ENCODE peak calls at places on chromosome 11, in ten cellular contexts. Y is lower lobe of right lung, E is AG04450, J is heart right ventricle, R is B cell, K is HFF-Myc, G is transverse colon, I is glutamatergic neuron, L is WTC11, C is mucosa of descending colon. F is an unnamed sample.

GRCh38 chr11:35106595-35106994 is 32.4 kb upstream of the CD44 start:
- DNase-seq in G (no peak), Y (no peak), K (no peak), R (peak), J (no peak), E (no peak), L (no peak), I (no peak), C (no peak), F (no peak)

GRCh38 chr11:19228956-19229355 is 11.8 kb downstream of the E2F8 start:
- DNase-seq in G (no peak), L (no peak), J (no peak), I (no peak), K (no peak), Y (no peak), E (no peak), C (no peak), R (no peak), F (no peak)

GRCh38 chr11:76861490-76861953 is 804 bp downstream of the ACER3 start:
- DNase-seq in Y (no peak), K (no peak), C (peak), I (no peak), R (no peak), E (no peak), L (no peak), G (no peak), J (no peak), F (no peak)

GRCh38 chr11:44885919-44886318 is 64.8 kb downstream of the TP53I11 start:
- DNase-seq in Y (no peak), L (no peak), K (no peak), I (no peak), R (no peak), J (no peak), C (no peak), E (no peak), G (no peak), F (no peak)

GRCh38 chr11:65780770-65781151 is at the start of gene AP5B1:
- DNase-seq in K (no peak), G (peak), Y (peak), R (peak), I (peak), L (peak), E (no peak), J (peak), C (peak), F (peak)

GRCh38 chr11:1920909-1921575 is 1.5 kb downstream of the TNNT3 start:
- DNase-seq in G (no peak), J (no peak), K (no peak), L (no peak), I (no peak), R (peak), Y (no peak), C (no peak), E (no peak), F (peak)

GRCh38 chr11:73623651-73624050 is 22.7 kb upstream of the PLEKHB1 start:
- DNase-seq in K (no peak), Y (no peak), L (no peak), J (no peak), R (no peak), E (no peak), I (no peak), G (no peak), C (no peak), F (no peak)

GRCh38 chr11:11540157-11540556 is 81.6 kb downstream of the GALNT18 start:
- DNase-seq in C (no peak), L (no peak), I (no peak), R (no peak), G (no peak), Y (no peak), E (no peak), J (no peak), K (no peak), F (no peak)

GRCh38 chr11:122617926-122618325 is 37.6 kb upstream of the UBASH3B start:
- DNase-seq in E (no peak), K (no peak), R (no peak), Y (no peak), L (no peak), C (no peak), J (no peak), G (no peak), I (no peak), F (no peak)

GRCh38 chr11:8658210-8658968 is 24.1 kb downstream of the TRIM66 start:
- DNase-seq in L (no peak), C (no peak), K (no peak), I (peak), E (no peak), R (no peak), J (peak), G (no peak), Y (no peak), F (no peak)

GRCh38 chr11:1333091-1333772 is 23.8 kb upstream of the TOLLIP start:
- DNase-seq in I (no peak), E (no peak), K (no peak), L (no peak), G (no peak), J (no peak), C (no peak), R (no peak), Y (no peak), F (no peak)

GRCh38 chr11:77188323-77188911 is 60.4 kb downstream of the MYO7A start:
- DNase-seq in L (peak), Y (peak), G (peak), I (peak), E (peak), K (peak), C (peak), R (peak), J (peak), F (peak)

GRCh38 chr11:123020968-123021367 is 39.3 kb upstream of the BSX start:
- DNase-seq in E (peak), C (peak), I (peak), L (peak), Y (peak), G (peak), J (no peak), K (peak), R (peak), F (peak)

GRCh38 chr11:18012906-18013781 is at the start of gene SERGEF:
- DNase-seq in E (peak), L (peak), J (peak), C (peak), R (peak), Y (peak), K (peak), I (peak), G (peak), F (peak)

GRCh38 chr11:1310772-1311468 is 1.5 kb upstream of the TOLLIP start:
- DNase-seq in K (no peak), G (no peak), J (no peak), I (no peak), C (no peak), L (no peak), Y (no peak), E (no peak), R (peak), F (peak)

GRCh38 chr11:8100605-8101004 is 19.6 kb downstream of the TUB start:
- DNase-seq in I (no peak), G (no peak), L (no peak), C (no peak), R (no peak), J (no peak), Y (no peak), E (no peak), K (no peak), F (no peak)

GRCh38 chr11:12234216-12234615 is 123.8 kb downstream of the MICAL2 start:
- DNase-seq in G (no peak), L (no peak), J (no peak), K (no peak), Y (no peak), E (no peak), C (no peak), I (no peak), R (no peak), F (no peak)

GRCh38 chr11:119776031-119776636 is 47.1 kb upstream of the NECTIN1 start:
- DNase-seq in J (no peak), C (no peak), Y (no peak), K (no peak), L (no peak), E (no peak), G (no peak), R (no peak), I (no peak), F (no peak)

GRCh38 chr11:113618360-113618759 is 87.7 kb downstream of the TMPRSS5 start:
- DNase-seq in E (no peak), G (no peak), R (no peak), I (no peak), Y (no peak), L (no peak), J (no peak), C (no peak), K (no peak), F (no peak)

GRCh38 chr11:126834149-126834548 is 166.4 kb downstream of the KIRREL3 start:
- DNase-seq in C (no peak), I (no peak), G (no peak), L (no peak), J (no peak), R (no peak), E (peak), K (peak), Y (no peak), F (no peak)

GRCh38 chr11:17556999-17557398 is 9.9 kb downstream of the OTOG start:
- DNase-seq in L (peak), J (no peak), G (no peak), C (no peak), R (no peak), K (no peak), I (no peak), Y (no peak), E (no peak), F (no peak)

GRCh38 chr11:24391165-24391564 is 105.7 kb upstream of the LUZP2 start:
- DNase-seq in C (no peak), G (no peak), K (no peak), Y (no peak), J (no peak), R (no peak), L (no peak), E (peak), I (no peak), F (no peak)

GRCh38 chr11:93020248-93021088 is 51.0 kb downstream of the MTNR1B start:
- DNase-seq in L (no peak), R (no peak), E (peak), G (no peak), K (peak), Y (no peak), I (no peak), J (no peak), C (no peak), F (no peak)

GRCh38 chr11:30960387-30960992 is 374.3 kb upstream of the MPPED2 start:
- DNase-seq in J (no peak), E (no peak), Y (no peak), R (no peak), I (no peak), C (no peak), G (no peak), L (no peak), K (no peak), F (no peak)

GRCh38 chr11:59208956-59209355 is 3.8 kb downstream of the MPEG1 start:
- DNase-seq in L (no peak), I (no peak), Y (no peak), C (no peak), E (no peak), G (no peak), J (no peak), R (no peak), K (no peak), F (no peak)

GRCh38 chr11:33116535-33116934 is 44.7 kb downstream of the CSTF3 start:
- DNase-seq in K (no peak), L (no peak), I (no peak), C (no peak), R (no peak), Y (no peak), G (no peak), J (no peak), E (no peak), F (no peak)

GRCh38 chr11:46664612-46665011 is 35.8 kb downstream of the ARHGAP1 start:
- DNase-seq in Y (no peak), C (no peak), K (no peak), J (no peak), L (no peak), R (no peak), I (no peak), G (no peak), E (no peak), F (no peak)

GRCh38 chr11:20156280-20156875 is 3.9 kb downstream of the DBX1 start:
- DNase-seq in C (peak), K (no peak), J (no peak), I (peak), E (no peak), G (peak), Y (no peak), R (no peak), L (peak), F (peak)

GRCh38 chr11:117731689-117732290 is 65.2 kb downstream of the DSCAML1 start:
- DNase-seq in K (no peak), I (no peak), R (no peak), Y (no peak), G (no peak), E (no peak), J (no peak), C (no peak), L (peak), F (no peak)

GRCh38 chr11:64007160-64007628 is 21.0 kb downstream of the OTUB1 start:
- DNase-seq in L (peak), K (no peak), E (no peak), I (no peak), J (no peak), G (no peak), R (peak), Y (peak), C (no peak), F (no peak)

GRCh38 chr11:110447897-110448522 is 18.3 kb downstream of the FDX1 start:
- DNase-seq in J (no peak), R (no peak), L (no peak), K (no peak), Y (no peak), E (no peak), I (no peak), C (no peak), G (no peak), F (peak)

GRCh38 chr11:122007611-122008071 is 108.4 kb downstream of the BLID start:
- DNase-seq in K (no peak), E (no peak), I (no peak), L (no peak), Y (no peak), R (no peak), C (peak), J (peak), G (no peak), F (no peak)

GRCh38 chr11:31060880-31061279 is 308.7 kb downstream of the DCDC1 start:
- DNase-seq in J (no peak), E (no peak), Y (no peak), R (no peak), L (no peak), I (no peak), C (no peak), K (no peak), G (no peak), F (no peak)

GRCh38 chr11:19246816-19247215 is 6.1 kb upstream of the E2F8 start:
- DNase-seq in R (no peak), Y (no peak), I (no peak), J (no peak), G (no peak), E (no peak), L (no peak), C (no peak), K (no peak), F (no peak)

GRCh38 chr11:28833670-28834069 is 725.5 kb downstream of the METTL15 start:
- DNase-seq in J (no peak), L (no peak), E (peak), G (no peak), K (peak), C (no peak), Y (no peak), R (no peak), I (no peak), F (no peak)

DNA sequence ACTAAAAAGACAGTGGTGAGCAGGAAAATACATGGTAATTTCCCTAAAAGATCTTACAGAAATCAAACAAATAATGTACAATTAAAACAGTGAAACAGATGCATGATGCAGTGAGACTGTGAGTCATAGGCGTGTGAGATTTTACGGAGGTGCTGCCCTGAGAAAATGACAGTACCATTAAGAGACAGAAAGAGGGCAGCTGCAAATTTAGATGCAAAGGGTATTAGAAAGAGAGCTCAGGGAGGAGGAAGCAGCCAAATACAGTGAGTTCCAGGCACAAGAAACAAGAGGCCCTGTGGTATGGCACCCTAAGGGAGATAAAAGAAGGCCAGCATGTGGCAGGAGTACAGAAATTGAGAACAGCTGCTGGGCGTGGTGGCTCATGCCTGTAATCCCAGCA is 88.5 kb upstream of the FIBIN start:
- DNase-seq in C (no peak), K (peak), R (no peak), L (no peak), E (no peak), I (no peak), G (no peak), J (no peak), Y (no peak), F (no peak)
- TF ChIP-seq CTCF in C (no peak), K (no peak), R (no peak), L (no peak), E (no peak), I (no peak), G (no peak), J (no peak), Y (no peak), F (no peak)

DNA sequence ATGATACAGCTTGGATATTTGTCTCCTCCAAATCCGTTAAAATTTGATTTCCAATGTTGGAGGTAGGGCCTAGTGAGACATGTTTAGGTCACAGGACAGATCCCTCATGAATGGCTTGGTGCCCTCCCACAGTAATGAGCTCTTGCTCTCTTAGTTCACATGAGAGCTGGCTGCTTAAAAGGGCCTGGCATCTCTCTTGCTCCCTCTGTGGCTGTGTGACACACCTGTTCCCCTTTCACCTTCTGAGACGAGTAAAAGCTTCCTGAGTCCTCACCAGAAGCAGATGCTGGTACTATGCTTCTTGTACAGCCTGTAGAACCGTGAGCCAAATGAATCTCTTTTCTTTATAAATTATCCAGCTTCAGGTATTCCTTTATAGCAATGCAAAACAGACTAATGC is 3.5 kb downstream of the VPS37C start:
- DNase-seq in R (no peak), I (no peak), G (no peak), K (no peak), J (no peak), C (no peak), L (no peak), Y (no peak), E (no peak), F (no peak)
- TF ChIP-seq CTCF in R (no peak), I (no peak), G (no peak), K (no peak), J (no peak), C (no peak), L (no peak), Y (no peak), E (no peak), F (no peak)

GRCh38 chr11:69353696-69354544 is 60.0 kb downstream of the MYEOV start:
- DNase-seq in C (no peak), I (peak), K (no peak), L (no peak), Y (peak), R (no peak), J (no peak), E (no peak), G (peak), F (peak)
- TF ChIP-seq CTCF in C (no peak), I (no peak), K (no peak), L (no peak), Y (no peak), R (no peak), J (no peak), E (no peak), G (no peak), F (no peak)

GRCh38 chr11:129705341-129705740 is 110.3 kb upstream of the TMEM45B start:
- DNase-seq in Y (no peak), G (no peak), I (no peak), C (no peak), L (no peak), J (no peak), K (no peak), R (peak), E (no peak), F (no peak)
- TF ChIP-seq CTCF in Y (no peak), G (no peak), I (no peak), C (no peak), L (no peak), J (no peak), K (no peak), R (no peak), E (no peak), F (no peak)

DNA sequence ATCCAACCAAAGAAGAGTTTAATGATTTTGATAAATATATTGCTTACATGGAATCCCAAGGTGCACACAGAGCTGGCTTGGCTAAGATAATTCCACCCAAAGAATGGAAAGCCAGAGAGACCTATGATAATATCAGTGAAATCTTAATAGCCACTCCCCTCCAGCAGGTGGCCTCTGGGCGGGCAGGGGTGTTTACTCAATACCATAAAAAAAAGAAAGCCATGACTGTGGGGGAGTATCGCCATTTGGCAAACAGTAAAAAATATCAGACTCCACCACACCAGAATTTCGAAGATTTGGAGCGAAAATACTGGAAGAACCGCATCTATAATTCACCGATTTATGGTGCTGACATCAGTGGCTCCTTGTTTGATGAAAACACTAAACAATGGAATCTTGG is 23.9 kb downstream of the KDM4D start:
- DNase-seq in R (no peak), G (no peak), C (no peak), J (no peak), E (no peak), K (no peak), Y (no peak), I (no peak), L (peak), F (no peak)
- TF ChIP-seq CTCF in R (peak), G (no peak), C (no peak), J (no peak), E (no peak), K (peak), Y (no peak), I (peak), L (no peak), F (no peak)